ENCODE peak calls at places on chromosomes 1 and 21, in ten cellular contexts. I is AG20443; T is A549; S is activated CD4-positive, CD25-positive, alpha-beta regulatory T cell; M is stimulated activated CD4-positive, alpha-beta T cell treated with anti-CD3 and anti-CD28 coated beads, Interleukin-12 subunit alpha, Interleukin-12 subunit beta, amount 100 ng/mL, for 48 hours; R is activated T-cell treated with anti-CD3 and anti-CD28 coated beads, Interleukin-2, amount 50 U/mL, for 48 hours; L is activated naive CD4-positive, alpha-beta T cell; V is hepatic stellate cell; A is astrocyte of the spinal cord; D is RWPE1. P is an unnamed sample.

GRCh38 chr1:17475729-17476128 is 36.3 kb upstream of the RCC2 start:
- DNase-seq in I (peak; percentile 77), T (no peak), S (no peak), M (no peak), R (no peak), L (no peak), V (no peak), A (no peak), D (peak; percentile 74), P (no peak)

GRCh38 chr1:113390871-113391642 is 742 bp downstream of the MAGI3 start:
- DNase-seq in I (peak; percentile 14), T (peak; percentile 8), S (peak; percentile 6), M (peak; percentile 41), R (peak; percentile 70), L (peak; percentile 8), V (peak; percentile 7), A (no peak), D (peak; percentile 23), P (peak; percentile 35)

GRCh38 chr1:115893545-115893944 is 52.6 kb upstream of the NHLH2 start:
- DNase-seq in I (no peak), T (no peak), S (no peak), M (no peak), R (no peak), L (no peak), V (no peak), A (no peak), D (no peak), P (no peak)

GRCh38 chr21:25961042-25961441 is 209.5 kb downstream of the APP start:
- DNase-seq in I (no peak), T (no peak), S (no peak), M (no peak), R (no peak), L (no peak), V (no peak), A (no peak), D (no peak), P (peak; percentile 60)

GRCh38 chr1:223531742-223532341 is 133.7 kb downstream of the CAPN8 start:
- DNase-seq in I (peak; percentile 63), T (peak; percentile 66), S (no peak), M (peak; percentile 42), R (peak; percentile 69), L (no peak), V (peak; percentile 19), A (peak; percentile 20), D (peak; percentile 45), P (peak; percentile 53)

GRCh38 chr1:78339490-78339889 is 151.3 kb upstream of the PTGFR start:
- DNase-seq in I (peak; percentile 37), T (no peak), S (no peak), M (no peak), R (no peak), L (no peak), V (peak; percentile 6), A (peak; percentile 59), D (peak; percentile 12), P (peak; percentile 43)

GRCh38 chr1:227312364-227313025 is 5.8 kb downstream of the CDC42BPA start:
- DNase-seq in I (no peak), T (no peak), S (no peak), M (no peak), R (no peak), L (no peak), V (no peak), A (no peak), D (no peak), P (no peak)

GRCh38 chr1:209823143-209824041 is 4.4 kb upstream of the UTP25 start:
- DNase-seq in I (peak; percentile 69), T (peak; percentile 42), S (no peak), M (no peak), R (no peak), L (no peak), V (peak; percentile 38), A (peak; percentile 79), D (peak; percentile 41), P (peak; percentile 94)

GRCh38 chr1:207825719-207826556 is 74.1 kb downstream of the CD46 start:
- DNase-seq in I (no peak), T (no peak), S (peak; percentile 58), M (peak; percentile 80), R (peak; percentile 85), L (peak; percentile 40), V (peak; percentile 84), A (peak; percentile 31), D (no peak), P (peak; percentile 87)

GRCh38 chr1:1021010-1021845 is 1.3 kb downstream of the AGRN start:
- DNase-seq in I (peak; percentile 80), T (no peak), S (no peak), M (no peak), R (no peak), L (no peak), V (peak; percentile 87), A (peak; percentile 81), D (peak; percentile 51), P (peak; percentile 34)

GRCh38 chr1:112673589-112674439 is 645 bp upstream of the MOV10 start:
- DNase-seq in I (peak; percentile 66), T (peak; percentile 14), S (no peak), M (no peak), R (no peak), L (no peak), V (peak; percentile 51), A (peak; percentile 73), D (peak; percentile 20), P (peak; percentile 77)

GRCh38 chr1:97243973-97244560 is 522.5 kb downstream of the PTBP2 start:
- DNase-seq in I (no peak), T (no peak), S (no peak), M (no peak), R (no peak), L (no peak), V (no peak), A (peak; percentile 43), D (peak; percentile 4), P (peak; percentile 51)

GRCh38 chr1:213883618-213884017 is 104.2 kb upstream of the PROX1 start:
- DNase-seq in I (no peak), T (no peak), S (no peak), M (no peak), R (no peak), L (no peak), V (no peak), A (no peak), D (no peak), P (no peak)

P was measured in lung microvascular endothelial cell.